ENCODE peak calls at places on chromosomes 1 and 21, in six cellular contexts. T, V, P, K, N and B are unnamed samples.

GRCh38 chr1:53175302-53175913 is 21.2 kb upstream of the CPT2 start:
- DNase-seq in K (no peak), P (no peak), V (no peak), T (no peak), N (no peak), B (no peak)

GRCh38 chr1:93738075-93738622 is 56.5 kb upstream of the BCAR3 start:
- DNase-seq in V (no peak), P (no peak), N (no peak), K (no peak), T (no peak), B (no peak)

GRCh38 chr21:33266050-33266783 is at the start of gene IL10RB:
- DNase-seq in K (peak; percentile 71), N (peak; percentile 87), V (peak; percentile 90), P (peak; percentile 79), T (no peak), B (peak; percentile 77)

GRCh38 chr1:94961994-94962744 is 35.3 kb upstream of the CNN3 start:
- DNase-seq in V (no peak), N (no peak), P (no peak), T (no peak), K (no peak), B (no peak)

GRCh38 chr1:30893776-30894507 is 14.6 kb downstream of the SDC3 start:
- DNase-seq in T (no peak), N (no peak), P (no peak), K (no peak), V (no peak), B (no peak)

GRCh38 chr1:67759692-67760029 is 73.6 kb downstream of the GNG12 start:
- DNase-seq in N (no peak), T (no peak), P (no peak), V (no peak), K (no peak), B (no peak)

GRCh38 chr1:235953801-235954200 is 87.1 kb upstream of the LYST start:
- DNase-seq in T (no peak), P (no peak), V (no peak), N (no peak), K (no peak), B (no peak)

GRCh38 chr21:42085246-42086077 is 14.3 kb downstream of the UMODL1 start:
- DNase-seq in K (no peak), N (no peak), V (no peak), P (no peak), T (no peak), B (no peak)

GRCh38 chr1:7356079-7356478 is 415.0 kb upstream of the VAMP3 start:
- DNase-seq in N (no peak), P (no peak), T (no peak), K (no peak), V (no peak), B (no peak)

GRCh38 chr1:235997916-235998315 is 67.0 kb downstream of the NID1 start:
- DNase-seq in K (no peak), P (no peak), N (no peak), V (no peak), T (no peak), B (no peak)

GRCh38 chr21:42833439-42833815 is 45.9 kb downstream of the WDR4 start:
- DNase-seq in K (peak; percentile 27), T (no peak), P (peak; percentile 51), N (peak; percentile 53), V (peak; percentile 55), B (peak; percentile 49)

DNA sequence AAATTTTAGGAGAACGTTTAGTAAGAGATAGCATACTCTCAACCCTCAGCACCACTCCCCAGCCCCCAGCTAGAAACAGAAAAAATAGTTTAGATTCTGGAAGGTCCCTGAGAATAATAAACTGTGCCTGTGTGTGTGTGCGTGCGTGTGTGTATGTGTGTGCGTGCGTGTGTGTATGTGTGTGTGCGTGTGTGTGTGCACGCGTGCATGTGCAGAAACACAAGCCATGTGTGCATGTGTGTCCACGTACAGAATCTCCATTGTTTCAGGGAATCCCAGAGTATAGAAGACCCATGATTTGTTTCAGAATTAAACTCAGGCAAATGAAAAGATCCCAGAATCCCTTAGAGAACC is 62.5 kb downstream of the CASQ2 start:
- DNase-seq in K (no peak), N (no peak), P (no peak), V (no peak), T (no peak), B (no peak)
- H3K27ac ChIP-seq in K (no peak overlapping the region), N (no peak overlapping the region), P (no peak overlapping the region), V (peak overlapping the region; percentile 16), T (no peak overlapping the region), B (no peak overlapping the region)

GRCh38 chr1:23567996-23568607 is 8.8 kb upstream of the ID3 start:
- DNase-seq in N (no peak), V (no peak), T (no peak), K (peak; percentile 54), P (no peak), B (no peak)

GRCh38 chr1:23563755-23564374 is 4.6 kb upstream of the ID3 start:
- DNase-seq in N (no peak), K (no peak), V (no peak), T (no peak), P (no peak), B (no peak)

GRCh38 chr1:23568608-23569383 is 9.5 kb upstream of the ID3 start:
- DNase-seq in P (no peak), T (no peak), V (no peak), K (no peak), N (no peak), B (no peak)

GRCh38 chr1:23567629-23567995 is 8.3 kb upstream of the ID3 start:
- DNase-seq in N (no peak), P (no peak), V (no peak), T (no peak), K (no peak), B (no peak)

GRCh38 chr1:23566304-23566703 is 7.0 kb upstream of the ID3 start:
- DNase-seq in P (no peak), V (no peak), K (no peak), T (no peak), N (no peak), B (no peak)
- H3K27me3 ChIP-seq in P (peaks cover 50% of the 10 kb centered on the region), V (no peaks in the 10 kb centered on the region), K (no peaks in the 10 kb centered on the region), T (no peaks in the 10 kb centered on the region), N (no peaks in the 10 kb centered on the region), B (peaks cover 8% of the 10 kb centered on the region)

GRCh38 chr21:20040768-20041167 is 957.4 kb upstream of the NCAM2 start:
- DNase-seq in P (no peak), K (no peak), T (no peak), N (no peak), V (peak; percentile 24), B (no peak)
- TF ChIP-seq CTCF in P (no peak), K (peak; percentile 61), T (no peak), N (peak; percentile 37), V (peak; percentile 55), B (no peak)

DNA sequence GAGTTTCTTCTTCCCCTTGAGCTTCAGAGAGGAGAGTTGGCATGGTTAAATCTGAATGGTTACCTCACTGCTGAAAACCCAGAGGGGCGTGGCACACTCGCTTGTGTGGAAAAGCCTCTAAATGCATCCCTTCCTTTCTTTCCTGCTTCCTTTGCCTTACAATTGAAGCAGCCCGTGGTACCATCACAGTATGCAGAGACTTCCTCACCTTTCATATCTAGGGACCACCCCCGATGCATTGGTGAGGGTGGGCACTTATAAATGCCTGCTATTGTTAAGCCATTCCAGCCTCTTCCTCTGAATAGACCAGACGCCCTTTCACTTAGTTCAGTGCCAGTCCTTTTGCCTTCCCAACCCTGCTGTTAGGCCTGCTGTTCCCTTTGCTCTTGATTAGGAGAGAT is 21.9 kb upstream of the LAX1 start:
- DNase-seq in V (no peak), N (no peak), T (no peak), K (no peak), P (no peak), B (no peak)
- H3K27ac ChIP-seq in V (no peak overlapping the region), N (no peak overlapping the region), T (peak overlapping the region; percentile 37), K (no peak overlapping the region), P (no peak overlapping the region), B (no peak overlapping the region)

DNA sequence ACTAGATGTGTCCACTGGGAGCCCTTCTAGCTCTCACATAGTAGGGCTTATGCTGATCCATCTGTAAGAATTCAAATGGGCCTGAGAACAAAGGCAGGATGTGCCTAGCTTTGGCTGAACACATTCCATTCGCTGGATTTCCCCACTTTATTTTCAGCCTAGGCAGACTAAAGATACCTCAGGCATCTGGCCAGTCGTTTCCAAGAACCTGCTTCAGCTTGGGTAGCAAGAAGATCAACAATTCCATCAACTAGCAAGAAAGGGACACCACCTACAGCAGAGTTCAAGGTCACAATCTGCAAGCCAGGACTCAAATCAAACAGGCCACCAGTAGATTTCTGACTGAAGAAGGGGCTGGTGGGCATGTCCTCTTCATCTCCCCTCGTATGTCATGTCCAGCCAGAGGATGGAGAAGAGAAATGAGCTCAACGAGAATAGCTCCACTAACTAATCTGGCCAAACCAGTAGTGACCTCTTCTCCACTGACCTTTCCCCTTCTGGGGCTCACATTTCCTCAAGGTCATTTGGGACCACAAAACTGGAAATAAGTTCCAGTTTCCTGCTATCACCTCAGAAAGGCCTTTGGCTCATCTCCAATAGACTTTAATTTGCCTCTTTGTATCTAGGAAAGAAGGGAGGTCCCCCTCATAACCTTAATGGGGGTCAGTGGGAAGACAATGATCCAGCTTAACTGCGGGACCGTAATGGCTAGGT is 14.2 kb downstream of the TXNIP start:
- DNase-seq in T (no peak), K (peak; percentile 74), V (no peak), P (no peak), N (no peak), B (no peak)
- H3K27me3 ChIP-seq in T (no peaks in the 10 kb centered on the region), K (no peaks in the 10 kb centered on the region), V (no peaks in the 10 kb centered on the region), P (no peaks in the 10 kb centered on the region), N (no peaks in the 10 kb centered on the region), B (no peaks in the 10 kb centered on the region)

GRCh38 chr1:168093616-168094015 is 43.1 kb downstream of the GPR161 start:
- DNase-seq in K (no peak), P (no peak), T (no peak), V (no peak), N (peak; percentile 12), B (no peak)

GRCh38 chr1:168091720-168092119 is 45.0 kb downstream of the GPR161 start:
- DNase-seq in V (no peak), P (no peak), K (no peak), N (no peak), T (no peak), B (no peak)

GRCh38 chr1:168091063-168091462 is 45.7 kb downstream of the GPR161 start:
- DNase-seq in P (no peak), V (no peak), T (no peak), N (peak; percentile 16), K (no peak), B (no peak)

GRCh38 chr1:168092151-168092550 is 44.6 kb downstream of the GPR161 start:
- DNase-seq in P (no peak), K (no peak), V (no peak), T (no peak), N (peak; percentile 25), B (no peak)

DNA sequence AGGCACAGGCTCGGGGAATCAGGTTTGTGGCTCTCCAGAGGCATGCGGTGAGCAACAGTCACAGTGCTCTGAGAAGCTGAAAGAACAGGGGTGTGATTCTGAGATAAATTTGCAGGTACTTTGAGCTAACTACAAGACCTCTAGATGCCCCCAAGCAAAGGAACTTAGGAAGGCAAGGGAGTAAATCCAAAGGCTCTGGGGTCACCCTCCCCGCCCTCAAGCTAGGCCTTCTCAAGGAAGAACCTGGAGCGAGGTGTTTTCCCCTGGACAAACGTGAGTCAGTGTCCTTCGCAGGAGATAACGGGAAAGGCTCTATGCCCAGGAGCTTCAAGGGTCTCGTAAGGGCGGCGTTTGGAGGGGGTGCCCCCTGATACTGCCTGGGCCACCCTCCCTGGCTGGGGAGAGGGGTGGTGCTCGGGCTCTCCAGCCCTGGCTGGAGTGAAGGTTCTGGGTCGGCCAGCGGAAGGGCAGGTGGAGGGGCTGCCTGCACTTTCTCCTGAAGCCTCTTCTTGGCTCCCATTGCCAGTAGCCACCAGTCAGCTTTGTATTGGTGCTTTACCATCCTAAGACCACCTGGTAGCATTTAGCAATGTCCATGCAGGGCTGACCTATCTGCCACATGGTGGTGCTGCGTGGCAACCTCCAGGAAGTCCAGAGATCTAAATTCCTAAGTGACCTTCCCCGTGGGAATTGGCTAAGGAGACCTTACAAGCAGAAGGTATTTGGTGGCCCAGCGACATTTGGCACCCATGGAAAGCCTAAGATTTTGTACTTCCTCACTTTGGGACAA is 44.0 kb downstream of the GPR161 start:
- DNase-seq in V (no peak), T (no peak), P (no peak), N (peak; percentile 20), K (no peak), B (no peak)
- TF ChIP-seq CTCF in V (peak; percentile 44), T (peak; percentile 35), P (peak; percentile 9), N (no peak), K (peak; percentile 37), B (no peak)